ENCODE peak calls at places on chromosome 6, in ten cellular contexts. Q is hepatocyte; J is heart left ventricle; K is AG04450; B is kidney epithelial cell; A is fibroblast of villous mesenchyme; U is AG09309; M is fibroblast of the aortic adventitia; N is IMR-90; G is CD4-positive, alpha-beta memory T cell. Y is an unnamed sample.

GRCh38 chr6:125044667-125045066 is 82.4 kb downstream of the RNF217 start:
- DNase-seq in Q (no peak), J (no peak), K (no peak), B (no peak), A (no peak), U (no peak), M (no peak), N (no peak), G (no peak), Y (no peak)

GRCh38 chr6:116139917-116140316 is 14.0 kb upstream of the COL10A1 start:
- DNase-seq in Q (peak; percentile 16), J (no peak), K (no peak), B (no peak), A (no peak), U (no peak), M (no peak), N (no peak), G (no peak), Y (no peak)

GRCh38 chr6:132131351-132131750 is 180.2 kb upstream of the CCN2 start:
- DNase-seq in Q (no peak), J (no peak), K (no peak), B (no peak), A (peak; percentile 52), U (no peak), M (no peak), N (no peak), G (no peak), Y (no peak)

GRCh38 chr6:47168176-47168575 is 126.0 kb upstream of the ADGRF1 start:
- DNase-seq in Q (peak; percentile 74), J (no peak), K (peak; percentile 89), B (peak; percentile 96), A (peak; percentile 94), U (peak; percentile 96), M (peak; percentile 98), N (peak; percentile 98), G (no peak), Y (peak; percentile 87)

GRCh38 chr6:170057961-170058877 is 232.7 kb downstream of the DLL1 start:
- DNase-seq in Q (no peak), J (peak; percentile 14), K (no peak), B (no peak), A (no peak), U (no peak), M (no peak), N (no peak), G (no peak), Y (no peak)

GRCh38 chr6:159609813-159610212 is 83.2 kb downstream of the SOD2 start:
- DNase-seq in Q (no peak), J (peak; percentile 37), K (no peak), B (no peak), A (no peak), U (no peak), M (peak; percentile 77), N (no peak), G (no peak), Y (no peak)

GRCh38 chr6:14706378-14706929 is 539.4 kb upstream of the JARID2 start:
- DNase-seq in Q (peak; percentile 30), J (peak; percentile 88), K (peak; percentile 98), B (peak; percentile 98), A (peak; percentile 97), U (peak; percentile 99), M (peak; percentile 98), N (peak; percentile 100), G (no peak), Y (peak; percentile 98)

GRCh38 chr6:27662770-27663169 is 189.9 kb upstream of the ZNF184 start:
- DNase-seq in Q (no peak), J (no peak), K (no peak), B (no peak), A (no peak), U (no peak), M (no peak), N (no peak), G (no peak), Y (no peak)

GRCh38 chr6:134873500-134874388 is 76.2 kb downstream of the ALDH8A1 start:
- DNase-seq in Q (no peak), J (no peak), K (no peak), B (no peak), A (no peak), U (no peak), M (no peak), N (no peak), G (no peak), Y (no peak)
- H3K4me3 ChIP-seq in Q (no peak overlapping the region), J (no peak overlapping the region), K (no peak overlapping the region), B (no peak overlapping the region), A (no peak overlapping the region), U (no peak overlapping the region), M (no peak overlapping the region), N (no peak overlapping the region), G (peak overlapping the region; percentile 14), Y (no peak overlapping the region)

GRCh38 chr6:150685860-150686259 is 86.2 kb downstream of the PLEKHG1 start:
- DNase-seq in Q (peak; percentile 58), J (no peak), K (no peak), B (no peak), A (no peak), U (no peak), M (no peak), N (peak; percentile 1), G (peak; percentile 10), Y (no peak)

GRCh38 chr6:150686566-150686965 is 86.9 kb downstream of the PLEKHG1 start:
- DNase-seq in Q (no peak), J (no peak), K (no peak), B (no peak), A (no peak), U (no peak), M (no peak), N (no peak), G (no peak), Y (no peak)

GRCh38 chr6:150683320-150683719 is 83.6 kb downstream of the PLEKHG1 start:
- DNase-seq in Q (no peak), J (peak; percentile 77), K (no peak), B (no peak), A (no peak), U (no peak), M (no peak), N (no peak), G (no peak), Y (no peak)

GRCh38 chr6:150684161-150684560 is 84.5 kb downstream of the PLEKHG1 start:
- DNase-seq in Q (no peak), J (no peak), K (no peak), B (no peak), A (no peak), U (no peak), M (no peak), N (no peak), G (no peak), Y (no peak)

GRCh38 chr6:150684715-150685459 is 85.2 kb downstream of the PLEKHG1 start:
- DNase-seq in Q (no peak), J (peak; percentile 61), K (no peak), B (no peak), A (no peak), U (no peak), M (no peak), N (no peak), G (no peak), Y (no peak)
- H3K4me3 ChIP-seq in Q (no peak overlapping the region), J (peak overlapping the region; percentile 45), K (no peak overlapping the region), B (no peak overlapping the region), A (no peak overlapping the region), U (no peak overlapping the region), M (no peak overlapping the region), N (no peak overlapping the region), G (no peak overlapping the region), Y (no peak overlapping the region)

DNA sequence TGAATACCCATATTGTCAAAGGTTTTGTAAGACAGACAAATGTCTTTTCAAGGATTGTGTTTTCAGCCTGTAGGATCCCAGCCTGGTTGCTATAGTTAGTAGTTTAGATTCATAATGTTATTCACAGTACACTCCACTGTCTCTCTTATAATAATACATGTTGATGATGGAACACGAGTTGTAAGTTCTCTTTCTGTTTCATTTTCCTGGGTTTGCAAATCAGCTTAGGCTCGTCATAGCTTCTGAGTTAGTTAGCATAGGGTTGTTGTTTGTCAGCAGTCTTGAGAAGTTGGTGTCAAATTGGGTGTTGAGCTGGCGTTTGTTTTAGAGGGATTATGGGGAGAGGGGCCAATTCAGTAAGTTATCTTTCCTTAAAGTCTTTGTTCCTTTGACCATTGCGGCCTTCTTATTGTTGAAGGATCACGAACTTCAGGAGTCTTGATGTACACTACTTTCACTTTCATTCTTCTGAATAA is 45.8 kb downstream of the QKI start:
- DNase-seq in Q (no peak), J (no peak), K (no peak), B (no peak), A (peak; percentile 85), U (no peak), M (peak; percentile 61), N (peak; percentile 42), G (peak; percentile 57), Y (no peak)
- H3K4me3 ChIP-seq in Q (no peak overlapping the region), J (peak overlapping the region; percentile 41), K (peak overlapping the region; percentile 38), B (no peak overlapping the region), A (peak overlapping the region; percentile 59), U (peak overlapping the region; percentile 32), M (peak overlapping the region; percentile 54), N (peak overlapping the region; percentile 62), G (peak overlapping the region; percentile 66), Y (peak overlapping the region; percentile 26)

GRCh38 chr6:38264605-38265004 is 375.1 kb downstream of the BTBD9 start:
- DNase-seq in Q (peak; percentile 74), J (no peak), K (no peak), B (no peak), A (no peak), U (no peak), M (no peak), N (peak; percentile 54), G (no peak), Y (no peak)

GRCh38 chr6:38262041-38262440 is 377.7 kb downstream of the BTBD9 start:
- DNase-seq in Q (peak; percentile 67), J (no peak), K (peak; percentile 71), B (peak; percentile 59), A (peak; percentile 75), U (no peak), M (peak; percentile 79), N (peak; percentile 92), G (no peak), Y (peak; percentile 57)

GRCh38 chr6:38259736-38260135 is 380.0 kb downstream of the BTBD9 start:
- DNase-seq in Q (no peak), J (no peak), K (no peak), B (no peak), A (peak; percentile 34), U (no peak), M (peak; percentile 57), N (peak; percentile 87), G (no peak), Y (no peak)

GRCh38 chr6:38261626-38262025 is 378.1 kb downstream of the BTBD9 start:
- DNase-seq in Q (no peak), J (no peak), K (no peak), B (no peak), A (no peak), U (no peak), M (no peak), N (no peak), G (no peak), Y (no peak)

GRCh38 chr6:38262609-38263008 is 377.1 kb downstream of the BTBD9 start:
- DNase-seq in Q (no peak), J (no peak), K (no peak), B (no peak), A (no peak), U (no peak), M (peak; percentile 52), N (peak; percentile 74), G (no peak), Y (no peak)
- H3K4me3 ChIP-seq in Q (no peak overlapping the region), J (no peak overlapping the region), K (no peak overlapping the region), B (no peak overlapping the region), A (no peak overlapping the region), U (no peak overlapping the region), M (no peak overlapping the region), N (no peak overlapping the region), G (no peak overlapping the region), Y (no peak overlapping the region)

GRCh38 chr6:157669747-157670216 is 153.3 kb upstream of the SNX9 start:
- DNase-seq in Q (peak; percentile 84), J (peak; percentile 78), K (peak; percentile 37), B (no peak), A (peak; percentile 84), U (peak; percentile 66), M (peak; percentile 89), N (peak; percentile 71), G (no peak), Y (peak; percentile 38)
- H3K4me3 ChIP-seq in Q (no peak overlapping the region), J (peak overlapping the region; percentile 13), K (peak overlapping the region; percentile 35), B (no peak overlapping the region), A (peak overlapping the region; percentile 14), U (no peak overlapping the region), M (peak overlapping the region; percentile 9), N (no peak overlapping the region), G (no peak overlapping the region), Y (no peak overlapping the region)